ENCODE peak calls at places on chromosomes 11 and 22, in four cellular contexts. A, X, Q and V are unnamed samples.
A peak's percentile ranks its signal among the peaks of the same experiment; 100 is the strongest.

GRCh38 chr11:45073575-45074225 is 72.7 kb upstream of the PRDM11 start:
- DNase-seq in Q (no peak), X (no peak), A (no peak), V (no peak)

GRCh38 chr11:94650756-94651155 is 83.6 kb downstream of the PIWIL4 start:
- DNase-seq in A (no peak), X (peak; percentile 82), Q (no peak), V (peak; percentile 96)

GRCh38 chr11:36037031-36037430 is 93.2 kb downstream of the LDLRAD3 start:
- DNase-seq in X (no peak), Q (no peak), A (peak; percentile 49), V (peak; percentile 47)

GRCh38 chr11:132184079-132184478 is 813.7 kb downstream of the NTM start:
- DNase-seq in A (no peak), X (no peak), Q (no peak), V (no peak)

GRCh38 chr22:20520093-20520511 is 12.7 kb downstream of the MED15 start:
- DNase-seq in A (peak; percentile 47), X (no peak), Q (no peak), V (peak; percentile 38)

GRCh38 chr11:19951558-19952083 is 208.7 kb downstream of the DBX1 start:
- DNase-seq in Q (peak; percentile 35), A (no peak), X (no peak), V (peak; percentile 54)

GRCh38 chr11:121643530-121644512 is 191.1 kb upstream of the SORL1-AS1 start:
- DNase-seq in A (no peak), Q (no peak), X (no peak), V (no peak)

GRCh38 chr11:82547163-82547560 is 186.5 kb downstream of the FAM181B start:
- DNase-seq in Q (no peak), A (no peak), X (no peak), V (no peak)

GRCh38 chr11:129384415-129384814 is 8.8 kb downstream of the BARX2 start:
- DNase-seq in X (no peak), Q (no peak), A (no peak), V (no peak)

GRCh38 chr11:75389276-75389605 is 10.1 kb upstream of the RPS3 start:
- DNase-seq in Q (no peak), X (no peak), A (no peak), V (no peak)

GRCh38 chr11:117761993-117762392 is 35.0 kb downstream of the DSCAML1 start:
- DNase-seq in Q (no peak), X (no peak), A (no peak), V (no peak)

GRCh38 chr11:57277845-57278720 is 41.0 kb upstream of the APLNR start:
- DNase-seq in Q (peak; percentile 81), A (peak; percentile 48), X (peak; percentile 92), V (peak; percentile 93)

GRCh38 chr11:95877288-95877687 is 46.6 kb downstream of the MTMR2 start:
- DNase-seq in X (no peak), Q (no peak), A (peak; percentile 100), V (peak; percentile 99)

GRCh38 chr22:47111626-47112373 is 349.4 kb downstream of the TBC1D22A start:
- DNase-seq in X (no peak), A (no peak), Q (no peak), V (no peak)

GRCh38 chr11:111652184-111652583 is 49.9 kb downstream of the SIK2 start:
- DNase-seq in A (peak; percentile 57), Q (no peak), X (no peak), V (peak; percentile 53)

GRCh38 chr22:33073989-33074391 is 15.8 kb upstream of the SYN3 start:
- DNase-seq in Q (peak; percentile 8), A (peak; percentile 4), X (no peak), V (no peak)

GRCh38 chr22:28670153-28670552 is 9.5 kb downstream of the TTC28 start:
- DNase-seq in A (no peak), Q (no peak), X (no peak), V (peak; percentile 71)

DNA sequence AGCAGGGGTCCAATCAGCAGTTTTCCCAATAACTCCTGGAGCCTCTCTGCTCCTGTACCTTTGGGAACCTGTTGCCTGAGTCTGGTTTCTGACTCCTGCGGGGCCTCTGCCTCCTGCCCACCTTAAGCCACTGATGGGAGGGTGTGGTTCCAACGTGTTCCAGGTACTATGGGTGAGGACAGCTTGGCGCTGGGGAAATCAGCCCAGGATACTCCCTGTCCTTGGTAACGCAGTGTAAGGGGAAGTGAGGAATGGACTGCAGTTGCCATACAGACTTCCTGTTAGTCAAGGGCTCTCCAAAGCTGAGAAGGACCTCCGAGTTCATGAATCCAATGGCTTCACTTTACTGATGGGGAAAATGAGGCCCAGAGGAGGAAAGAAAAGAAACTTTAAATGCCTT is 1.2 kb upstream of the MARK2 start:
- DNase-seq in X (no peak), Q (no peak), A (no peak), V (no peak)
- H3K4me3 ChIP-seq in X (peak overlapping the region; percentile 94), Q (no peak overlapping the region), A (no peak overlapping the region), V (no peak overlapping the region)

DNA sequence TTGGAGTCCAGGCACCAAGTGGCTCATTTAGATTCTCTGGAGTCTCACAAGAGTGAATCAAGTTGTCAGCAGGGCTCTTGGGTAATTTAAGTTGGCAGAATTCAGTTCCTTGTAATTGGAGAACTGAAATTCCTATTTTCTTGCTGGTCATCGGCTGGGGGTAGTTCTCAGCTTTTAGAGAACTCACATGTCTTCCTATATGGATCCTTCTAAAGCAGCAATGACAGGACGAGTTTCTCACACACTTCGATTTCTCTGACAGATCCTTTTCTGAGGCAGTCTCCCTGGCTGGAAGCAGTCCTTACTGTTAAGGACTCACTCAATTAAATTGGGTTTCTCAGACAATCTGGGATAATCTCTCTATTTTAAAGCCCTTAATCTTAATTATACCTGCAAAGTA is 17.2 kb upstream of the OOSP4B start:
- DNase-seq in A (no peak), Q (no peak), X (no peak), V (no peak)
- H3K4me3 ChIP-seq in A (no peak overlapping the region), Q (no peak overlapping the region), X (no peak overlapping the region), V (no peak overlapping the region)

GRCh38 chr22:42369250-42370041 is 62.8 kb downstream of the NFAM1 start:
- DNase-seq in A (peak; percentile 83), Q (peak; percentile 92), X (peak; percentile 96), V (peak; percentile 83)

GRCh38 chr22:42366815-42367581 is 65.2 kb downstream of the NFAM1 start:
- DNase-seq in A (no peak), Q (no peak), X (no peak), V (no peak)

GRCh38 chr22:42365942-42366660 is 66.1 kb downstream of the NFAM1 start:
- DNase-seq in X (no peak), Q (no peak), A (no peak), V (no peak)

GRCh38 chr22:42368379-42369249 is 63.6 kb downstream of the NFAM1 start:
- DNase-seq in X (no peak), Q (no peak), A (no peak), V (no peak)

GRCh38 chr22:42367980-42368378 is 64.2 kb downstream of the NFAM1 start:
- DNase-seq in A (no peak), X (no peak), Q (no peak), V (no peak)
- H3K4me3 ChIP-seq in A (no peak overlapping the region), X (peak overlapping the region; percentile 63), Q (peak overlapping the region; percentile 47), V (no peak overlapping the region)

GRCh38 chr11:61161190-61162091 is at the start of gene VPS37C:
- DNase-seq in A (peak; percentile 71), X (peak; percentile 89), Q (peak; percentile 97), V (peak; percentile 83)

GRCh38 chr11:61160487-61161189 is 588 bp downstream of the VPS37C start:
- DNase-seq in A (no peak), X (no peak), Q (no peak), V (no peak)

GRCh38 chr11:61162092-61162935 is 1.1 kb upstream of the VPS37C start:
- DNase-seq in Q (peak; percentile 20), X (no peak), A (no peak), V (no peak)

GRCh38 chr11:61157743-61158142 is 3.5 kb downstream of the VPS37C start:
- DNase-seq in Q (no peak), X (no peak), A (no peak), V (no peak)

DNA sequence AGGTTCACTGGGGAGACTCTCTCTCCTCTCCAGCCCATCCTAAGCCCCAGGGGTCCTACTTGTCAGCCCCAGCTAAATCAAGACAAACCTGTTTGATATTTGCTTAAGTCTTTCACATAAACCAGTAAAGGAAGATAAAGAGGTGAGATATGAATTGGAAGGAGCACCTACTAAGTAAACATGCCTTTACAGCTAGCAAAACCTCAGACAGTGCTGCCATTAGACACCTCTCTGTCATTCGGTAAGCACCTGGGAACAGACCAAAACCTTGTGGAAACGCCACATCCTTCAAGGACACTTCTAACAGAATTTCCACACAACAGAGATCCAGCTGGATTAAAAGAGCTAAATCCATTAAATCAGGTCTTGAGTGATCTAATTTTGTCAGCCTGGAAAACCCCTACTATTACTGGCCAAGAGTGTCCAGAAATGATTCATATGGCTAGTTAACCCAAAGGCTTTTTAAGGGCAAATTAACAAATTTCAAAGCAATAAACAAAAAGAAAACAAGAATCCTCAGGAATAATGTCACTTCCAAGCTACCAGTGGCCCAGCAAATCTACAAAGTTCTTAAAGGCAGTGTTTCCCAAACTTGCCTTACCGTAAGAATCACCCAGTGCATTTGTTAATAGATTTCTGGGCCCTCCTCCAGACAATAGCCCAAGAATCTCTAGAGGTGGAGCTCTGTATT is 2.4 kb downstream of the VPS37C start:
- DNase-seq in Q (no peak), X (no peak), A (peak; percentile 74), V (peak; percentile 76)
- H3K4me3 ChIP-seq in Q (no peak overlapping the region), X (no peak overlapping the region), A (no peak overlapping the region), V (no peak overlapping the region)

GRCh38 chr11:73528013-73528412 is 69.9 kb downstream of the FAM168A start:
- DNase-seq in A (no peak), X (no peak), Q (no peak), V (no peak)

GRCh38 chr11:73528420-73528819 is 69.5 kb downstream of the FAM168A start:
- DNase-seq in A (no peak), Q (no peak), X (no peak), V (peak; percentile 26)

GRCh38 chr11:73531386-73531785 is 66.5 kb downstream of the FAM168A start:
- DNase-seq in A (no peak), Q (no peak), X (no peak), V (no peak)

GRCh38 chr11:73530109-73530508 is 67.8 kb downstream of the FAM168A start:
- DNase-seq in A (no peak), Q (no peak), X (no peak), V (no peak)

DNA sequence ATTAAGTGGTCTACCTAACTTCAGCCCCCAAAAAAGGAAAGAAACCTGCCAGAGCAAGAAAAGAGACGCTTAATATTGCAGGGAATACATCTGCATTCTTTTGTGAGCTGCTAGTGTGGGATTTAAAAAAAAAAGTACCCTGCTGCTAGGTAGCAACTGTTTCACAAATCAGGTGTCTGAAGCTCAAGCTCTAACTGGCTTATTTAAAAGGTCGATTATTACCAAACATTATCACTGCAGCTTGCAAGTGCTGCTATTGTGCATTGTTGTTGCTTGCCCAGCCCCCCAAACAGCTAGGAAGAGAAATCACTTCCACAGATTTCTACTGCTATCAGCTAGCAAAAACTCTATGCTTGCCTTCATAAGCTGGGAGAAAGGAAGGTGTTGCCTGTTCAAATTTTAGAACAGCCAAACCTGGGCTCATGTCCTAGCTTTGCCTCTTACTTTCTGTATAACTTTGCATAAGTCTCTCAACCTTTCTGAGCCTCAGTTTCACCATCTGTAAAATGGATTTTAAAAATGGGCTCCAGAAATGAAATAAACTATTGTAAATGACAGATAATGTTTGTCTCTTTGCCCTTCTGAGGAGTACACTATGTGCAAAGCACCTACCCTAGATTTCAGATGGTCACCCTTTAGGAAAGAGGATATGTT is 68.9 kb downstream of the FAM168A start:
- DNase-seq in Q (no peak), X (no peak), A (no peak), V (no peak)
- H3K4me3 ChIP-seq in Q (no peak overlapping the region), X (peak overlapping the region; percentile 30), A (no peak overlapping the region), V (peak overlapping the region; percentile 53)